ENCODE peak calls at places on chromosomes 1 and 21, in eight cellular contexts. G is HCT116; Q is mucosa of gallbladder; E is aorta; D is stimulated activated CD4-positive, alpha-beta T cell treated with anti-CD3 and anti-CD28 coated beads, TNF-alpha, amount 100 ng/mL, for 1 hour; R is NCI-H2081; H is RPMI8226; K is mammary epithelial cell. P is an unnamed sample.

GRCh38 chr1:158007949-158008386 is 14.5 kb downstream of the KIRREL1 start:
- DNase-seq in G (no peak), Q (no peak), E (no peak), D (no peak), R (no peak), H (no peak), K (no peak), P (no peak)

GRCh38 chr1:184191181-184191601 is 139.7 kb downstream of the TSEN15 start:
- DNase-seq in G (no peak), Q (peak), E (peak), D (no peak), R (peak), H (no peak), K (no peak), P (no peak)

GRCh38 chr21:35239811-35240219 is 190.7 kb upstream of the RUNX1 start:
- DNase-seq in G (no peak), Q (no peak), E (no peak), D (no peak), R (peak), H (no peak), K (no peak), P (no peak)

GRCh38 chr1:182084487-182085316 is 23.2 kb upstream of the ZNF648 start:
- DNase-seq in G (peak), Q (peak), E (peak), D (peak), R (peak), H (peak), K (peak), P (peak)

GRCh38 chr1:44798481-44799365 is 1.5 kb upstream of the PLK3 start:
- DNase-seq in G (no peak), Q (no peak), E (peak), D (no peak), R (peak), H (no peak), K (no peak), P (no peak)

GRCh38 chr1:163661386-163661785 is 339.6 kb downstream of the NUF2 start:
- DNase-seq in G (no peak), Q (no peak), E (no peak), D (no peak), R (no peak), H (no peak), K (no peak), P (no peak)

GRCh38 chr21:32414579-32415358 is 2.3 kb downstream of the EVA1C start:
- DNase-seq in G (no peak), Q (no peak), E (no peak), D (no peak), R (peak), H (no peak), K (peak), P (no peak)

GRCh38 chr1:119147626-119148180 is 7.2 kb upstream of the WARS2 start:
- DNase-seq in G (no peak), Q (no peak), E (no peak), D (no peak), R (no peak), H (no peak), K (no peak), P (no peak)

GRCh38 chr21:27519357-27519756 is 552.5 kb upstream of the ADAMTS5 start:
- DNase-seq in G (no peak), Q (no peak), E (no peak), D (no peak), R (no peak), H (no peak), K (peak), P (no peak)

GRCh38 chr21:44921928-44922327 is 1.2 kb upstream of the ITGB2 start:
- DNase-seq in G (no peak), Q (no peak), E (no peak), D (no peak), R (no peak), H (no peak), K (no peak), P (no peak)

GRCh38 chr1:171798760-171799159 is 17.3 kb downstream of the METTL13 start:
- DNase-seq in G (no peak), Q (no peak), E (no peak), D (no peak), R (no peak), H (no peak), K (no peak), P (no peak)

GRCh38 chr1:202272446-202272845 is 69.3 kb downstream of the UBE2T start:
- DNase-seq in G (no peak), Q (no peak), E (no peak), D (no peak), R (no peak), H (no peak), K (no peak), P (peak)

GRCh38 chr1:36083635-36084501 is at the start of gene TEKT2:
- DNase-seq in G (no peak), Q (no peak), E (no peak), D (no peak), R (peak), H (no peak), K (no peak), P (peak)

GRCh38 chr1:29502225-29502755 is 266.0 kb downstream of the PTPRU start:
- DNase-seq in G (no peak), Q (no peak), E (no peak), D (no peak), R (no peak), H (no peak), K (no peak), P (peak)

GRCh38 chr1:178947688-178948003 is 76.8 kb upstream of the ANGPTL1 start:
- DNase-seq in G (no peak), Q (no peak), E (no peak), D (no peak), R (no peak), H (no peak), K (no peak), P (no peak)

GRCh38 chr1:186655877-186656276 is 24.3 kb downstream of the PTGS2 start:
- DNase-seq in G (no peak), Q (no peak), E (no peak), D (no peak), R (no peak), H (no peak), K (no peak), P (no peak)

GRCh38 chr1:201649776-201650607 is 111.1 kb downstream of the NAV1 start:
- DNase-seq in G (peak), Q (peak), E (peak), D (no peak), R (peak), H (no peak), K (no peak), P (peak)

GRCh38 chr1:151131832-151132675 is 14.4 kb downstream of the SEMA6C start:
- DNase-seq in G (no peak), Q (no peak), E (peak), D (no peak), R (no peak), H (no peak), K (no peak), P (peak)

GRCh38 chr1:6111571-6111970 is 65.9 kb downstream of the KCNAB2 start:
- DNase-seq in G (no peak), Q (no peak), E (peak), D (no peak), R (peak), H (no peak), K (peak), P (no peak)

GRCh38 chr1:196723325-196724185 is 51.1 kb upstream of the CFHR3 start:
- DNase-seq in G (peak), Q (no peak), E (no peak), D (no peak), R (peak), H (peak), K (peak), P (peak)

GRCh38 chr21:43611598-43612369 is 47.5 kb downstream of the HSF2BP start:
- DNase-seq in G (peak), Q (peak), E (peak), D (no peak), R (peak), H (peak), K (peak), P (peak)

GRCh38 chr1:3001471-3002348 is 19.6 kb upstream of the ACTRT2 start:
- DNase-seq in G (no peak), Q (no peak), E (no peak), D (no peak), R (no peak), H (no peak), K (no peak), P (no peak)

GRCh38 chr1:94326329-94326728 is 88.9 kb upstream of the ARHGAP29 start:
- DNase-seq in G (no peak), Q (no peak), E (no peak), D (no peak), R (no peak), H (no peak), K (no peak), P (no peak)

GRCh38 chr1:28640766-28641165 is 2.1 kb downstream of the TAF12 start:
- DNase-seq in G (peak), Q (no peak), E (no peak), D (no peak), R (no peak), H (peak), K (peak), P (no peak)

GRCh38 chr1:210123924-210124589 is 108.5 kb upstream of the SERTAD4 start:
- DNase-seq in G (no peak), Q (no peak), E (no peak), D (no peak), R (peak), H (no peak), K (peak), P (no peak)

GRCh38 chr1:78146137-78146822 is 100.5 kb downstream of the GIPC2 start:
- DNase-seq in G (no peak), Q (no peak), E (no peak), D (no peak), R (no peak), H (no peak), K (no peak), P (no peak)

GRCh38 chr21:26389971-26390641 is 183.0 kb downstream of the CYYR1 start:
- DNase-seq in G (peak), Q (no peak), E (no peak), D (no peak), R (no peak), H (peak), K (peak), P (no peak)

GRCh38 chr21:31888936-31889371 is 16.1 kb downstream of the HUNK start:
- DNase-seq in G (no peak), Q (peak), E (no peak), D (no peak), R (no peak), H (no peak), K (no peak), P (no peak)

GRCh38 chr1:3900969-3901529 is 977 bp upstream of the C1orf174 start:
- DNase-seq in G (peak), Q (peak), E (peak), D (peak), R (peak), H (peak), K (peak), P (peak)

GRCh38 chr21:23936224-23936623 is 1671.1 kb downstream of the MRPL39 start:
- DNase-seq in G (no peak), Q (no peak), E (no peak), D (no peak), R (peak), H (peak), K (no peak), P (no peak)

GRCh38 chr1:201068976-201069375 is 43.2 kb downstream of the CACNA1S start:
- DNase-seq in G (no peak), Q (no peak), E (no peak), D (no peak), R (no peak), H (no peak), K (no peak), P (no peak)

GRCh38 chr1:17162941-17163340 is 42.0 kb upstream of the PADI1 start:
- DNase-seq in G (no peak), Q (no peak), E (no peak), D (no peak), R (no peak), H (no peak), K (no peak), P (no peak)

GRCh38 chr1:243831463-243831862 is 18.6 kb downstream of the AKT3 start:
- DNase-seq in G (no peak), Q (no peak), E (no peak), D (no peak), R (no peak), H (no peak), K (no peak), P (no peak)

GRCh38 chr1:162389021-162389818 is 7.7 kb downstream of the C1orf226 start:
- DNase-seq in G (no peak), Q (no peak), E (no peak), D (no peak), R (peak), H (peak), K (peak), P (no peak)

GRCh38 chr1:224852901-224853568 is 76.4 kb upstream of the DNAH14 start:
- DNase-seq in G (peak), Q (no peak), E (no peak), D (no peak), R (peak), H (peak), K (peak), P (no peak)

GRCh38 chr1:204495078-204495753 is 611 bp upstream of the PIK3C2B start:
- DNase-seq in G (no peak), Q (no peak), E (no peak), D (no peak), R (no peak), H (no peak), K (no peak), P (no peak)

GRCh38 chr21:29196664-29197052 is 66.2 kb downstream of the MAP3K7CL start:
- DNase-seq in G (no peak), Q (no peak), E (no peak), D (no peak), R (no peak), H (no peak), K (no peak), P (no peak)

GRCh38 chr1:204924013-204924759 is 53.5 kb downstream of the NFASC start:
- DNase-seq in G (no peak), Q (no peak), E (no peak), D (no peak), R (no peak), H (no peak), K (no peak), P (peak)